ENCODE peak calls at places on chromosomes 4 and X, in six cellular contexts. Y, W, D, V, J and O are unnamed samples.

GRCh38 chrX:134603806-134604700 is 54.2 kb downstream of the PLAC1 start:
- DNase-seq in Y (no peak), W (peak; percentile 82), D (peak; percentile 80), V (no peak), J (no peak), O (no peak)

GRCh38 chrX:139332441-139332840 is 198.1 kb upstream of the F9 start:
- DNase-seq in Y (no peak), W (no peak), D (no peak), V (no peak), J (no peak), O (no peak)

GRCh38 chr4:76791479-76791878 is 106.5 kb downstream of the SOWAHB start:
- DNase-seq in Y (no peak), W (no peak), D (no peak), V (no peak), J (no peak), O (no peak)

GRCh38 chr4:27986476-27986875 is 1125.8 kb downstream of the STIM2 start:
- DNase-seq in Y (no peak), W (no peak), D (no peak), V (no peak), J (no peak), O (no peak)

GRCh38 chr4:13481569-13481968 is 2.6 kb downstream of the RAB28 start:
- DNase-seq in Y (no peak), W (peak; percentile 20), D (peak; percentile 52), V (no peak), J (no peak), O (no peak)

GRCh38 chr4:90833698-90834097 is 706.5 kb downstream of the CCSER1 start:
- DNase-seq in Y (no peak), W (no peak), D (no peak), V (no peak), J (no peak), O (no peak)

GRCh38 chr4:179398414-179398813 is 1956.2 kb upstream of the AGA start:
- DNase-seq in Y (no peak), W (no peak), D (no peak), V (no peak), J (no peak), O (no peak)

GRCh38 chr4:2797545-2798305 is 4.8 kb downstream of the SH3BP2 start:
- DNase-seq in Y (peak; percentile 86), W (no peak), D (peak; percentile 5), V (peak; percentile 81), J (peak; percentile 84), O (no peak)

GRCh38 chrX:107355533-107355932 is 93.9 kb upstream of the FRMPD3 start:
- DNase-seq in Y (no peak), W (no peak), D (no peak), V (no peak), J (no peak), O (no peak)

GRCh38 chr4:146567396-146567795 is 45.7 kb upstream of the SLC10A7 start:
- DNase-seq in Y (no peak), W (no peak), D (no peak), V (no peak), J (no peak), O (no peak)

GRCh38 chrX:116384406-116384805 is 52.0 kb upstream of the SLC6A14 start:
- DNase-seq in Y (no peak), W (no peak), D (no peak), V (no peak), J (no peak), O (no peak)

GRCh38 chrX:110021180-110022022 is 18.5 kb downstream of the TMEM164 start:
- DNase-seq in Y (no peak), W (no peak), D (peak; percentile 70), V (no peak), J (no peak), O (no peak)

GRCh38 chr4:113758361-113758760 is 3.2 kb downstream of the CAMK2D start:
- DNase-seq in Y (no peak), W (peak; percentile 50), D (peak; percentile 49), V (no peak), J (no peak), O (no peak)

GRCh38 chr4:93960916-93961315 is 132.4 kb downstream of the ATOH1 start:
- DNase-seq in Y (no peak), W (no peak), D (no peak), V (no peak), J (no peak), O (no peak)

GRCh38 chrX:148422531-148422930 is 77.9 kb upstream of the AFF2 start:
- DNase-seq in Y (no peak), W (peak; percentile 5), D (peak; percentile 49), V (no peak), J (no peak), O (no peak)

GRCh38 chr4:53576676-53577372 is 14.5 kb downstream of the LNX1 start:
- DNase-seq in Y (no peak), W (no peak), D (no peak), V (no peak), J (no peak), O (no peak)

GRCh38 chrX:154717824-154718223 is 33.1 kb downstream of the GAB3 start:
- DNase-seq in Y (no peak), W (peak; percentile 17), D (peak; percentile 67), V (no peak), J (no peak), O (no peak)